ENCODE peak calls at places on chromosomes 7 and 10, in nine cellular contexts. One of them, this sample, is unnamed.

GRCh38 chr10:25483999-25484398 is 309.2 kb downstream of the GPR158 start:
- DNase-seq in naive thymus-derived CD8-positive, alpha-beta T cell: no peak
- DNase-seq in T-helper 17 cell: no peak
- DNase-seq in activated gamma-delta T cell: no peak
- DNase-seq in prostate gland: no peak
- DNase-seq in progenitor cell of endocrine pancreas: no peak
- DNase-seq in caudate nucleus: no peak
- DNase-seq in epithelial cell of esophagus: no peak
- DNase-seq in GM23338: no peak
- DNase-seq in this sample: no peak

GRCh38 chr7:12794722-12795302 is 107.4 kb downstream of the ARL4A start:
- DNase-seq in naive thymus-derived CD8-positive, alpha-beta T cell: no peak
- DNase-seq in T-helper 17 cell: no peak
- DNase-seq in activated gamma-delta T cell: no peak
- DNase-seq in prostate gland: no peak
- DNase-seq in progenitor cell of endocrine pancreas: no peak
- DNase-seq in caudate nucleus: no peak
- DNase-seq in epithelial cell of esophagus: no peak
- DNase-seq in GM23338: no peak
- DNase-seq in this sample: no peak

GRCh38 chr10:60718891-60719290 is 59.4 kb upstream of the CDK1 start:
- DNase-seq in naive thymus-derived CD8-positive, alpha-beta T cell: no peak
- DNase-seq in T-helper 17 cell: no peak
- DNase-seq in activated gamma-delta T cell: no peak
- DNase-seq in prostate gland: no peak
- DNase-seq in progenitor cell of endocrine pancreas: no peak
- DNase-seq in caudate nucleus: no peak
- DNase-seq in epithelial cell of esophagus: no peak
- DNase-seq in GM23338: no peak
- DNase-seq in this sample: no peak

GRCh38 chr10:80457554-80458262 is 3.6 kb downstream of the TSPAN14 start:
- DNase-seq in naive thymus-derived CD8-positive, alpha-beta T cell: no peak
- DNase-seq in T-helper 17 cell: no peak
- DNase-seq in activated gamma-delta T cell: no peak
- DNase-seq in prostate gland: no peak
- DNase-seq in progenitor cell of endocrine pancreas: no peak
- DNase-seq in caudate nucleus: no peak
- DNase-seq in epithelial cell of esophagus: peak; percentile 48
- DNase-seq in GM23338: peak; percentile 74
- DNase-seq in this sample: no peak

GRCh38 chr10:5413012-5413938 is 918 bp downstream of the NET1 start:
- DNase-seq in naive thymus-derived CD8-positive, alpha-beta T cell: no peak
- DNase-seq in T-helper 17 cell: no peak
- DNase-seq in activated gamma-delta T cell: no peak
- DNase-seq in prostate gland: no peak
- DNase-seq in progenitor cell of endocrine pancreas: no peak
- DNase-seq in caudate nucleus: no peak
- DNase-seq in epithelial cell of esophagus: peak; percentile 68
- DNase-seq in GM23338: peak; percentile 52
- DNase-seq in this sample: no peak

GRCh38 chr10:114458955-114459354 is 54.7 kb upstream of the AFAP1L2 start:
- DNase-seq in naive thymus-derived CD8-positive, alpha-beta T cell: no peak
- DNase-seq in T-helper 17 cell: no peak
- DNase-seq in activated gamma-delta T cell: no peak
- DNase-seq in prostate gland: no peak
- DNase-seq in progenitor cell of endocrine pancreas: no peak
- DNase-seq in caudate nucleus: no peak
- DNase-seq in epithelial cell of esophagus: peak; percentile 61
- DNase-seq in GM23338: peak; percentile 85
- DNase-seq in this sample: no peak

GRCh38 chr10:95547197-95547596 is 14.0 kb downstream of the SORBS1 start:
- DNase-seq in naive thymus-derived CD8-positive, alpha-beta T cell: no peak
- DNase-seq in T-helper 17 cell: no peak
- DNase-seq in activated gamma-delta T cell: no peak
- DNase-seq in prostate gland: no peak
- DNase-seq in progenitor cell of endocrine pancreas: no peak
- DNase-seq in caudate nucleus: no peak
- DNase-seq in epithelial cell of esophagus: no peak
- DNase-seq in GM23338: no peak
- DNase-seq in this sample: no peak

GRCh38 chr7:151665363-151665762 is 145.7 kb upstream of the RHEB start:
- DNase-seq in naive thymus-derived CD8-positive, alpha-beta T cell: no peak
- DNase-seq in T-helper 17 cell: no peak
- DNase-seq in activated gamma-delta T cell: no peak
- DNase-seq in prostate gland: no peak
- DNase-seq in progenitor cell of endocrine pancreas: no peak
- DNase-seq in caudate nucleus: no peak
- DNase-seq in epithelial cell of esophagus: no peak
- DNase-seq in GM23338: no peak
- DNase-seq in this sample: no peak

GRCh38 chr7:22826593-22826992 is 3.9 kb upstream of the TOMM7 start:
- DNase-seq in naive thymus-derived CD8-positive, alpha-beta T cell: no peak
- DNase-seq in T-helper 17 cell: no peak
- DNase-seq in activated gamma-delta T cell: no peak
- DNase-seq in prostate gland: no peak
- DNase-seq in progenitor cell of endocrine pancreas: no peak
- DNase-seq in caudate nucleus: no peak
- DNase-seq in epithelial cell of esophagus: no peak
- DNase-seq in GM23338: no peak
- DNase-seq in this sample: no peak

GRCh38 chr10:124864421-124865193 is 63.0 kb downstream of the ABRAXAS2 start:
- DNase-seq in naive thymus-derived CD8-positive, alpha-beta T cell: no peak
- DNase-seq in T-helper 17 cell: no peak
- DNase-seq in activated gamma-delta T cell: no peak
- DNase-seq in prostate gland: peak; percentile 26
- DNase-seq in progenitor cell of endocrine pancreas: no peak
- DNase-seq in caudate nucleus: no peak
- DNase-seq in epithelial cell of esophagus: peak; percentile 65
- DNase-seq in GM23338: no peak
- DNase-seq in this sample: no peak